ENCODE peak calls at places on chromosomes 7 and 10, in five cellular contexts. One of them, this sample, is unnamed.

GRCh38 chr10:24208661-24209420 is at the start of gene KIAA1217:
- DNase-seq in fibroblast of mammary gland: peak; percentile 5
- DNase-seq in astrocyte of the spinal cord: peak; percentile 61
- DNase-seq in amniotic epithelial cell: peak; percentile 52
- DNase-seq in EL: no peak
- DNase-seq in this sample: peak; percentile 81

GRCh38 chr7:148581685-148582084 is 8.9 kb upstream of the C7orf33 start:
- DNase-seq in fibroblast of mammary gland: no peak
- DNase-seq in astrocyte of the spinal cord: no peak
- DNase-seq in amniotic epithelial cell: no peak
- DNase-seq in EL: no peak
- DNase-seq in this sample: no peak

GRCh38 chr7:140698477-140698876 is 2.0 kb downstream of the NDUFB2 start:
- DNase-seq in fibroblast of mammary gland: no peak
- DNase-seq in astrocyte of the spinal cord: no peak
- DNase-seq in amniotic epithelial cell: no peak
- DNase-seq in EL: no peak
- DNase-seq in this sample: no peak

GRCh38 chr10:117086545-117086944 is 51.5 kb downstream of the VAX1 start:
- DNase-seq in fibroblast of mammary gland: no peak
- DNase-seq in astrocyte of the spinal cord: no peak
- DNase-seq in amniotic epithelial cell: no peak
- DNase-seq in EL: no peak
- DNase-seq in this sample: no peak

GRCh38 chr10:95295031-95295755 is 4.4 kb upstream of the PDLIM1 start:
- DNase-seq in fibroblast of mammary gland: peak; percentile 38
- DNase-seq in astrocyte of the spinal cord: peak; percentile 60
- DNase-seq in amniotic epithelial cell: peak; percentile 43
- DNase-seq in EL: peak; percentile 59
- DNase-seq in this sample: no peak

GRCh38 chr10:43121444-43121843 is 16.8 kb upstream of the CSGALNACT2 start:
- DNase-seq in fibroblast of mammary gland: no peak
- DNase-seq in astrocyte of the spinal cord: no peak
- DNase-seq in amniotic epithelial cell: no peak
- DNase-seq in EL: no peak
- DNase-seq in this sample: peak; percentile 65

GRCh38 chr10:50624866-50625491 is 1.2 kb upstream of the SGMS1 start:
- DNase-seq in fibroblast of mammary gland: peak; percentile 62
- DNase-seq in astrocyte of the spinal cord: peak; percentile 70
- DNase-seq in amniotic epithelial cell: peak; percentile 52
- DNase-seq in EL: peak; percentile 74
- DNase-seq in this sample: peak; percentile 77

GRCh38 chr7:131688738-131689661 is 132.6 kb upstream of the PODXL start:
- DNase-seq in fibroblast of mammary gland: peak; percentile 62
- DNase-seq in astrocyte of the spinal cord: peak; percentile 45
- DNase-seq in amniotic epithelial cell: peak; percentile 27
- DNase-seq in EL: peak; percentile 65
- DNase-seq in this sample: peak; percentile 82

GRCh38 chr10:47225186-47225927 is 74.6 kb upstream of the GDF10 start:
- DNase-seq in fibroblast of mammary gland: no peak
- DNase-seq in astrocyte of the spinal cord: no peak
- DNase-seq in amniotic epithelial cell: no peak
- DNase-seq in EL: no peak
- DNase-seq in this sample: no peak